ENCODE peak calls at places on chromosomes 5 and 9, in eight cellular contexts. I is NCI-H1694 treated with DMSO at 0.1 percent for 48 hours; Z is brain microvascular endothelial cell; A is NCI-H1417; P is Peyer's patch; S is WTC11; T is heart left ventricle; B is CD4-positive, alpha-beta T cell. D is an unnamed sample.
A peak's percentile ranks its signal among the peaks of the same experiment; 100 is the strongest.

GRCh38 chr9:38035873-38036272 is 33.2 kb downstream of the SHB start:
- DNase-seq in I (no peak), B (no peak), Z (peak; percentile 87), A (no peak), T (no peak), P (no peak), S (no peak), D (no peak)

GRCh38 chr9:136539427-136540412 is 6.1 kb downstream of the NOTCH1 start:
- DNase-seq in B (peak; percentile 89), S (peak; percentile 64), Z (peak; percentile 54), I (no peak), T (peak; percentile 94), P (peak; percentile 99), A (no peak), D (peak; percentile 21)

GRCh38 chr5:96703384-96703910 is 41.3 kb downstream of the CAST start:
- DNase-seq in P (peak; percentile 89), S (no peak), T (no peak), I (no peak), B (no peak), Z (no peak), A (no peak), D (no peak)

GRCh38 chr5:93511445-93511844 is 69.6 kb downstream of the NR2F1-AS1 start:
- DNase-seq in A (no peak), I (no peak), Z (no peak), T (no peak), B (no peak), S (no peak), P (no peak), D (no peak)

GRCh38 chr9:116800885-116801284 is 113.8 kb downstream of the TRIM32 start:
- DNase-seq in S (no peak), P (no peak), A (no peak), I (peak; percentile 54), B (no peak), T (no peak), Z (no peak), D (no peak)

GRCh38 chr5:80754900-80755299 is 100.1 kb upstream of the DHFR start:
- DNase-seq in T (peak; percentile 22), A (peak; percentile 25), B (no peak), Z (peak; percentile 36), P (peak; percentile 66), S (no peak), I (peak; percentile 58), D (no peak)

GRCh38 chr5:124652892-124653441 is 93.5 kb downstream of the ZNF608 start:
- DNase-seq in B (no peak), T (no peak), Z (no peak), A (no peak), S (no peak), P (no peak), I (no peak), D (no peak)

GRCh38 chr5:121053055-121053985 is 589.2 kb downstream of the PRR16 start:
- DNase-seq in T (no peak), B (no peak), S (no peak), A (no peak), P (no peak), Z (no peak), I (no peak), D (no peak)

GRCh38 chr5:54438601-54439399 is 16.7 kb upstream of the HSPB3 start:
- DNase-seq in Z (no peak), A (no peak), T (no peak), S (no peak), I (no peak), B (no peak), P (no peak), D (no peak)

GRCh38 chr5:72172832-72173231 is 65.6 kb downstream of the MAP1B start:
- DNase-seq in I (no peak), T (no peak), Z (no peak), S (no peak), B (no peak), P (no peak), A (no peak), D (no peak)